ENCODE peak calls at places on chromosomes 16 and 17, in five cellular contexts. Y is NCI-H2029 treated with DMSO at 0.1 percent for 48 hours, V is body of pancreas, F is ACHN, W is HFFc6. G is an unnamed sample.

GRCh38 chr17:31416503-31416923 is 25.0 kb downstream of the RAB11FIP4 start:
- DNase-seq in W (no peak), Y (no peak), V (no peak), F (no peak), G (no peak)

GRCh38 chr17:69414408-69415274 is at the start of gene MAP2K6:
- DNase-seq in Y (no peak), V (peak), W (peak), F (peak), G (no peak)

GRCh38 chr17:82836823-82837357 is 2.9 kb downstream of the ZNF750 start:
- DNase-seq in F (no peak), Y (no peak), V (no peak), W (no peak), G (no peak)

GRCh38 chr16:29820730-29821662 is 734 bp downstream of the MVP start:
- DNase-seq in F (peak), W (no peak), V (peak), Y (no peak), G (peak)

GRCh38 chr17:78284146-78284545 is 52.7 kb downstream of the TMEM235 start:
- DNase-seq in F (no peak), V (no peak), W (no peak), Y (no peak), G (peak)

GRCh38 chr16:87850009-87851006 is 19.0 kb downstream of the SLC7A5 start:
- DNase-seq in F (peak), W (no peak), V (peak), Y (no peak), G (no peak)

GRCh38 chr17:73650147-73650546 is 5.9 kb upstream of the SDK2 start:
- DNase-seq in F (no peak), W (no peak), V (no peak), Y (no peak), G (no peak)

GRCh38 chr16:50204426-50205108 is 51.5 kb downstream of the TENT4B start:
- DNase-seq in F (no peak), W (peak), Y (no peak), V (no peak), G (no peak)

GRCh38 chr17:61461967-61462733 is 9.9 kb downstream of the TBX4 start:
- DNase-seq in W (no peak), V (no peak), F (no peak), Y (no peak), G (no peak)

GRCh38 chr17:81468765-81469121 is 43.9 kb downstream of the ACTG1 start:
- DNase-seq in F (no peak), V (no peak), W (no peak), Y (no peak), G (no peak)

GRCh38 chr17:83136156-83136555 is 56.7 kb downstream of the METRNL start:
- DNase-seq in F (no peak), V (no peak), W (no peak), Y (no peak), G (no peak)

G was measured in NCI-H226.